ENCODE peak calls at places on chromosomes 12 and 14, in six cellular contexts. W is right atrium auricular region, D is pancreas, L is iPS DF 6.9, S is aorta, F is cardiac muscle cell. O is an unnamed sample.

GRCh38 chr14:67970923-67971322 is 151.3 kb downstream of the RAD51B start:
- DNase-seq in D (no peak), W (no peak), S (no peak), L (no peak), F (no peak), O (no peak)

GRCh38 chr12:121764808-121765207 is 28.7 kb downstream of the RHOF start:
- DNase-seq in D (no peak), L (no peak), S (no peak), F (no peak), W (no peak), O (no peak)

GRCh38 chr14:96249016-96249415 is 7.0 kb upstream of the BDKRB1 start:
- DNase-seq in S (no peak), F (no peak), L (no peak), D (no peak), W (no peak), O (peak)

GRCh38 chr14:104827173-104828055 is 26.5 kb downstream of the ZBTB42 start:
- DNase-seq in S (no peak), F (peak), L (no peak), D (peak), W (no peak), O (no peak)

GRCh38 chr14:103879570-103880333 is 32.4 kb upstream of the PPP1R13B start:
- DNase-seq in D (peak), F (no peak), W (no peak), S (no peak), L (no peak), O (no peak)

GRCh38 chr12:46209165-46209564 is 59.7 kb downstream of the SLC38A1 start:
- DNase-seq in L (no peak), W (no peak), S (no peak), D (no peak), F (no peak), O (no peak)

GRCh38 chr12:10719482-10719881 is 3.6 kb downstream of the YBX3 start:
- DNase-seq in L (no peak), S (no peak), W (no peak), D (no peak), F (no peak), O (no peak)

GRCh38 chr14:89489796-89490506 is 72.9 kb upstream of the FOXN3 start:
- DNase-seq in F (no peak), S (no peak), L (no peak), D (no peak), W (no peak), O (peak)

GRCh38 chr14:93914278-93914677 is 12.9 kb upstream of the FAM181A start:
- DNase-seq in D (no peak), L (no peak), F (no peak), S (no peak), W (no peak), O (no peak)

GRCh38 chr12:106110626-106111300 is 28.0 kb downstream of the NUAK1 start:
- DNase-seq in S (no peak), L (no peak), W (no peak), D (no peak), F (no peak), O (no peak)

GRCh38 chr12:50419112-50419909 is 18.6 kb downstream of the LARP4 start:
- DNase-seq in W (no peak), S (no peak), F (no peak), D (no peak), L (no peak), O (no peak)

GRCh38 chr14:63677891-63678379 is 36.3 kb upstream of the WDR89 start:
- DNase-seq in L (no peak), D (no peak), F (no peak), W (no peak), S (no peak), O (peak)

GRCh38 chr14:54730156-54730961 is 163.4 kb downstream of the SAMD4A start:
- DNase-seq in S (no peak), L (no peak), W (no peak), F (no peak), D (no peak), O (peak)

GRCh38 chr14:57863471-57863870 is 2.4 kb downstream of the SLC35F4 start:
- DNase-seq in D (no peak), L (no peak), W (no peak), S (no peak), F (no peak), O (no peak)

GRCh38 chr14:77980475-77981321 is 180.8 kb downstream of the ADCK1 start:
- DNase-seq in W (no peak), F (peak), S (no peak), D (peak), L (no peak), O (no peak)

GRCh38 chr12:1882850-1883470 is 35.5 kb downstream of the CACNA2D4 start:
- DNase-seq in W (peak), F (no peak), L (no peak), D (no peak), S (no peak), O (no peak)

GRCh38 chr12:106145539-106146447 is 7.0 kb upstream of the NUAK1 start:
- DNase-seq in S (no peak), L (no peak), D (peak), W (peak), F (peak), O (no peak)

GRCh38 chr12:19912996-19913395 is 455.3 kb upstream of the PDE3A start:
- DNase-seq in W (no peak), S (no peak), F (no peak), D (no peak), L (no peak), O (no peak)

DNA sequence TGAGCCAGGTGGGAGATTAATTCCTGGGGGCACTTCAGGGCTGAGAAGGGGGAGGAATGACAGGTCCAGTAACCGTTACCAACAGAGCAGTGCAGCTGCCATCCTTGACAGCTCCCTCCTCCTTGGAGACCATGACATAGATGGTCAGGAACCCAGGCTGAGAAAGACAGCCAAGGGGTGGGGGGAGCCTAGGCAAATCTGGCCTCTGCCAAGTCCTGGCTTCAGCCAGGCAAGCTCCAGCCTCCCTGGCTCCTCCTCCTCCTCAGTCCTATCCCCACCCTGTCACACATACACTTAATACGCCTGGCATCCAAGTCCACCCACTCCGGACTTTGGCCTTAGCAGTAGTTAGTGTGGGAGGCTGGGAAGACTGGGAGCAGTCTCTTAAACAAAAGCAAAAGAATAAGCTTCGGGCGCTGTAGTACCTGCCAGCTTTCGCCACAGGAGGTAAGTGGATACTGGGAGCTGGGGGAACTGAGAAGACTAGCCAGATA is at the start of gene RDH5:
- DNase-seq in L (no peak), W (peak), F (no peak), S (peak), D (peak), O (peak)
- H3K4me3 ChIP-seq in L (no peak), W (no peak), F (no peak), S (no peak), D (no peak), O (peak)

GRCh38 chr14:97248973-97249372 is 451.8 kb downstream of the VRK1 start:
- DNase-seq in L (no peak), S (no peak), W (no peak), D (no peak), F (no peak), O (no peak)

GRCh38 chr14:97250925-97251324 is 453.7 kb downstream of the VRK1 start:
- DNase-seq in W (no peak), L (no peak), S (no peak), D (no peak), F (no peak), O (no peak)

GRCh38 chr14:97246648-97247047 is 449.5 kb downstream of the VRK1 start:
- DNase-seq in L (no peak), W (no peak), F (no peak), D (no peak), S (no peak), O (no peak)

GRCh38 chr14:97253756-97254155 is 456.6 kb downstream of the VRK1 start:
- DNase-seq in L (no peak), F (no peak), S (no peak), D (no peak), W (no peak), O (no peak)

DNA sequence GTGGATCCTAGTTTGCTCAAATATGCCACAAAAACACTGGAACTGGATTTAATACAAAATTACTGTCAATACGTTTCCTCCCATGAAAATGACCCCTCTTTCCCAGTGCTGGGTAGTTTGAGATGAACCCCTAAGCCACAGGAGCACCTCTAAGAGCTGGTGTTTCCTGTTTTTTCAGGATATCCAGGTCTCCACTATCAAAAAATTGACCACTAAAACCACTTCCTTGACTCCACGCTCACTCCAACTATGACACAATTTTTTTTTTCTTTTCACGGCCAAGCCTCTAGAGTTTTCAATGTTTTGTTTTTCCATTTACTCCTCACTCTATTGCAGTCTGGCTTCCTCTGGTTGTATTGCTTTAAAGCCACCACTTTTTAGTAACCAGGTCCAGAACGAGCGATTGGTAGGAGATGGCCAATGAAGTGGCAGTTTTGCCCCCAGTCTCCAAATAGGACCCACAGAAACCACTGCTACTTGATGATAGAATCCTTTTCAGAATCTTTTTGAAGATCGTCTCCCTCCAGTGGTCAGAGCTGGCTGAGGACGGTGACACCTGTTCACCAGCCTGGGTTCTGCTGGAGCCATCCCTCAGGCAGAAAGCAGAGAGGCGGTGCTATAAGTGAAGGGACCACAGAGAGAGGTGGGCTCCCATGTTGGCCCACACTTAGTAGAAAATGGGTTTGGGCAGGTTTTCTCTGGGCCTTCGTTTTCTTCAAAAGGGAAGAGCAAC is 454.4 kb downstream of the VRK1 start:
- DNase-seq in W (no peak), D (no peak), S (no peak), L (peak), F (no peak), O (no peak)
- H3K4me3 ChIP-seq in W (no peak), D (no peak), S (no peak), L (no peak), F (no peak), O (no peak)

DNA sequence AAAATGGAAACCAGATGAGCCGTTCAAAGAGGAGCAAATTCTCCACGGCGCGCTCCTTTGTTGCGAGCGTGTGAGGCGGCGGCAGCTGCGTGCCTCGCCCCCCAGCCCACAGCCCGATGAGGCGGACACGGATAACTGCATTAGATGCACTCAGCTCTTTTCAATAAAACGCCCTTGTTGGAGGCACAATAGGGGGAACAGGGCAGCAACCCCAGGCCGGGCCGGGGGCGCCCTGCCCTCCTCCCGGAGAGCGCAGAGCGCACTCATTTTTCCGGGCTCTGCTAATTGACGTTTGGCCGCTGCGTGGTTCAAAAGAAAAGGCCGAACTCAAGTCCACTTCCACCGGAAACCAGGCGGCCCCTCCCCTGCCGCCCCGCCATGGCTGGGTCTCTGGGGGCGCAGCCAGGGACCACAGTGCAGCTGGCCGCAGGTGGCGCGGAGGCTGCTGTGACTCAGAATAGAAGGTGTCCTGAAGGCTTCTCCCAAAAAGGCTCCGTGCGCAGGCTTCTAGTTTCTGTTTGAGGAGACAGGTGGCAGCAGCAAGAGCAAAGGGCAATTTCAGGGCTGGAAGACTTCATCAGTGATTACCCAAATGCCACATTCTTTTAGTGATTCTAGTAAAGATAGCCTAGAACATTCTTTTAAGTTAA is 29.0 kb upstream of the SMOC1 start:
- DNase-seq in W (no peak), L (no peak), D (no peak), F (no peak), S (no peak), O (no peak)
- H3K4me3 ChIP-seq in W (no peak), L (no peak), D (no peak), F (no peak), S (no peak), O (peak)

DNA sequence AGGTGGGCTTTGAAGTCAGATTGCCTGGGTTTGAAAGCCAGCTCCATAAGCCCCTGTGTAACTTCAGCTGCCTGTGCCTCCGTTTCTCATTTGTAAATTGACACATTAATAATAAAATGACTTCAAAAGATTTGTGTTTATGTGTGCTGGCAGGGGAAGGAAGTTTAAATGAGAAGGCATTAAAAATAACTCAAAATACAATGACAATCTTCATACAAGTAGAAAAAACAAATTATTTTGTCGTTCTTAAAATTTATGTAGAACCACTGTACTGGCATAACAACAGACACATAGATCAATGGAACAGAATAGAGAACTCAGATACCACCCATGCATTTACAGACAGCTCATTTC is 83.0 kb downstream of the PPM1A start:
- DNase-seq in F (no peak), D (no peak), W (no peak), L (no peak), S (no peak), O (no peak)
- H3K4me3 ChIP-seq in F (no peak), D (peak), W (peak), L (no peak), S (no peak), O (no peak)

DNA sequence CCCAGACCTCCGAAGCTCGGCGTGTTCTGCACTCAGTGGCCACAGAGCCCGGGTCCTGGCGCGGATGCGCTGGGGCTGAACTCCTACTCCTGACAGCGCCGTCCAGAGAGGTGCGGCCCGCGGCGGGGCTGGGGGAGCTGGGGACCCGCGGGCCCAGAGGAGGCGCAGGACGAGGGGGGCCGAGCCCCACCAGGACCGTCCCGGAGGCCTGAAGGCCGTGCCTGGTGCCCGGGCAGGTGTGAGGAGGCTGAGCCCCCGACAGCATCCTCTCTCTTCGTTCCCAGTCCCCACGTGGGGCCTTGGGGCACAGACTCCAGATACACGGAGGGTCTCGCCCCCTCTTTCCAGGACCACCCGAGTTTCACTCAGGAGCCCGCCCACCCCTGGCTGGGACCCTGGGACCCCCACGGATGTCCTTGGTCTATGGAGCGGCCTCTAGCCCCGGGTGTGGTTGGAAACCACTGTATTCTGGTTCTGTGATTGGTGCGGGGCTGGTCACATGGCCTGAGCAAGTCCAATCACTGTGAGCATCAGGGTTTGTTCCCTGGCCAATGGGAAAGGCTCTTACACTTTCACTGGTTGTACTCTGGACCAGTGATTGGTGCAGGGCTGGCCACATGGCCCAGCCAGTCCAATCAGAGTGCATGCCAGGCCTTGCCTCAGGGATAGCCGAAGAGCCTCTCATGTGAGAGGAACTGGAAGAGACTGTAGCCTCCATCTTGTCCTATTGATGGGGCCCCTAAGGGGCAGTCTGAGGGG is 217.6 kb upstream of the SFSWAP start:
- DNase-seq in S (no peak), W (peak), L (no peak), D (no peak), F (no peak), O (no peak)
- H3K4me3 ChIP-seq in S (no peak), W (no peak), L (no peak), D (no peak), F (no peak), O (no peak)

GRCh38 chr12:75750950-75751349 is 239.5 kb upstream of the KRR1 start:
- DNase-seq in D (no peak), S (no peak), W (no peak), F (no peak), L (no peak), O (peak)
- H3K4me3 ChIP-seq in D (no peak), S (no peak), W (no peak), F (no peak), L (no peak), O (no peak)